ENCODE peak calls at places on chromosomes 16 and 17, in five cellular contexts. C is PC-3, K is uterus, Y is A549, Q is OCI-LY7. M is an unnamed sample.
A peak's percentile ranks its signal among the peaks of the same experiment; 100 is the strongest.

GRCh38 chr17:39939588-39940419 is 12.3 kb downstream of the LRRC3C start:
- DNase-seq in Q (peak; percentile 86), K (peak; percentile 81), Y (peak; percentile 62), C (peak; percentile 24), M (peak; percentile 93)

GRCh38 chr17:10198509-10199249 is at the start of gene GAS7:
- DNase-seq in Q (no peak), Y (no peak), K (peak; percentile 69), C (no peak), M (peak; percentile 78)

GRCh38 chr16:63461248-63461841 is 1425.1 kb upstream of the CDH8 start:
- DNase-seq in K (peak; percentile 27), Q (peak; percentile 45), Y (peak; percentile 38), C (peak; percentile 59), M (peak; percentile 61)

GRCh38 chr17:72520665-72521303 is 400.0 kb downstream of the SOX9 start:
- DNase-seq in C (no peak), Y (no peak), Q (no peak), K (no peak), M (no peak)

GRCh38 chr16:4593069-4593468 is 21.6 kb downstream of the UBALD1 start:
- DNase-seq in K (no peak), Y (no peak), Q (no peak), C (no peak), M (no peak)

GRCh38 chr17:80775863-80776262 is 215.8 kb upstream of the CHMP6 start:
- DNase-seq in Q (no peak), C (no peak), Y (no peak), K (no peak), M (no peak)

GRCh38 chr16:20865420-20866126 is 34.6 kb downstream of the DCUN1D3 start:
- DNase-seq in Y (peak; percentile 35), Q (no peak), K (no peak), C (peak; percentile 14), M (peak; percentile 60)

GRCh38 chr17:43650471-43650870 is 11.3 kb downstream of the MEOX1 start:
- DNase-seq in K (no peak), C (no peak), Y (no peak), Q (no peak), M (no peak)

GRCh38 chr17:50102164-50102991 is 7.2 kb downstream of the PDK2 start:
- DNase-seq in K (no peak), Q (no peak), Y (no peak), C (no peak), M (no peak)

GRCh38 chr17:41695954-41696720 is 7.5 kb downstream of the EIF1 start:
- DNase-seq in Y (peak; percentile 90), C (peak; percentile 73), K (peak; percentile 65), Q (peak; percentile 90), M (peak; percentile 90)

GRCh38 chr17:5362162-5362811 is 57.2 kb downstream of the NUP88 start:
- DNase-seq in K (no peak), C (no peak), Y (no peak), Q (no peak), M (no peak)

GRCh38 chr16:22788190-22788530 is 25.8 kb upstream of the HS3ST2 start:
- DNase-seq in Y (no peak), Q (no peak), C (no peak), K (no peak), M (no peak)

GRCh38 chr16:50505714-50506542 is 42.3 kb upstream of the NKD1 start:
- DNase-seq in K (no peak), C (no peak), Q (no peak), Y (peak; percentile 15), M (no peak)

GRCh38 chr16:79163666-79164377 is 436.7 kb downstream of the MAF start:
- DNase-seq in K (no peak), C (no peak), Q (no peak), Y (no peak), M (no peak)

GRCh38 chr16:89047331-89048086 is 46.1 kb upstream of the ACSF3 start:
- DNase-seq in K (no peak), C (no peak), Y (no peak), Q (no peak), M (no peak)

GRCh38 chr17:63437287-63438091 is 8.6 kb downstream of the CYB561 start:
- DNase-seq in Y (no peak), C (no peak), Q (no peak), K (no peak), M (peak; percentile 53)

GRCh38 chr16:11078812-11079459 is 134.6 kb downstream of the CLEC16A start:
- DNase-seq in Y (no peak), K (peak; percentile 96), C (peak; percentile 36), Q (no peak), M (peak; percentile 88)

GRCh38 chr17:80758793-80759673 is 214.4 kb downstream of the RPTOR start:
- DNase-seq in Q (no peak), K (no peak), C (no peak), Y (no peak), M (peak; percentile 42)

GRCh38 chr17:77783991-77784820 is 174.3 kb upstream of the TNRC6C start:
- DNase-seq in C (no peak), K (no peak), Y (no peak), Q (no peak), M (no peak)

GRCh38 chr16:59126486-59126885 is 392.4 kb upstream of the GOT2 start:
- DNase-seq in C (no peak), K (no peak), Q (no peak), Y (peak; percentile 12), M (no peak)

GRCh38 chr17:17928422-17929386 is 43.5 kb downstream of the TOM1L2 start:
- DNase-seq in C (no peak), Q (no peak), K (no peak), Y (no peak), M (peak; percentile 54)

GRCh38 chr17:80558046-80558445 is 13.4 kb downstream of the RPTOR start:
- DNase-seq in K (no peak), Y (no peak), C (no peak), Q (no peak), M (no peak)

GRCh38 chr16:69329369-69330285 is 761 bp downstream of the PDF start:
- DNase-seq in Q (peak; percentile 59), Y (no peak), C (peak; percentile 14), K (no peak), M (peak; percentile 53)

GRCh38 chr16:8523932-8524331 is 66.4 kb downstream of the TMEM114 start:
- DNase-seq in Q (no peak), K (no peak), Y (no peak), C (no peak), M (no peak)

GRCh38 chr17:82235775-82236141 is 6.9 kb downstream of the SLC16A3 start:
- DNase-seq in Q (no peak), Y (no peak), C (no peak), K (no peak), M (no peak)
- H3K4me1 ChIP-seq in Q (peaks cover 35% of the 10 kb centered on the region), Y (peaks cover 78% of the 10 kb centered on the region), C (peaks cover 63% of the 10 kb centered on the region), K (peaks cover 43% of the 10 kb centered on the region), M (peaks cover 27% of the 10 kb centered on the region)

GRCh38 chr16:85754403-85754802 is 3.5 kb upstream of the C16orf74 start:
- DNase-seq in C (no peak), Q (peak; percentile 78), Y (no peak), K (no peak), M (no peak)
- H3K4me1 ChIP-seq in C (peaks cover 40% of the 10 kb centered on the region), Q (peaks cover 98% of the 10 kb centered on the region), Y (peaks cover 19% of the 10 kb centered on the region), K (peaks cover 12% of the 10 kb centered on the region), M (peaks cover 12% of the 10 kb centered on the region)

GRCh38 chr16:17305694-17306093 is 165.1 kb downstream of the XYLT1 start:
- DNase-seq in K (no peak), Y (no peak), Q (no peak), C (no peak), M (no peak)
- H3K4me1 ChIP-seq in K (peaks cover 5% of the 10 kb centered on the region), Y (no peaks in the 10 kb centered on the region), Q (peaks cover 54% of the 10 kb centered on the region), C (no peaks in the 10 kb centered on the region), M (peaks cover 8% of the 10 kb centered on the region)

DNA sequence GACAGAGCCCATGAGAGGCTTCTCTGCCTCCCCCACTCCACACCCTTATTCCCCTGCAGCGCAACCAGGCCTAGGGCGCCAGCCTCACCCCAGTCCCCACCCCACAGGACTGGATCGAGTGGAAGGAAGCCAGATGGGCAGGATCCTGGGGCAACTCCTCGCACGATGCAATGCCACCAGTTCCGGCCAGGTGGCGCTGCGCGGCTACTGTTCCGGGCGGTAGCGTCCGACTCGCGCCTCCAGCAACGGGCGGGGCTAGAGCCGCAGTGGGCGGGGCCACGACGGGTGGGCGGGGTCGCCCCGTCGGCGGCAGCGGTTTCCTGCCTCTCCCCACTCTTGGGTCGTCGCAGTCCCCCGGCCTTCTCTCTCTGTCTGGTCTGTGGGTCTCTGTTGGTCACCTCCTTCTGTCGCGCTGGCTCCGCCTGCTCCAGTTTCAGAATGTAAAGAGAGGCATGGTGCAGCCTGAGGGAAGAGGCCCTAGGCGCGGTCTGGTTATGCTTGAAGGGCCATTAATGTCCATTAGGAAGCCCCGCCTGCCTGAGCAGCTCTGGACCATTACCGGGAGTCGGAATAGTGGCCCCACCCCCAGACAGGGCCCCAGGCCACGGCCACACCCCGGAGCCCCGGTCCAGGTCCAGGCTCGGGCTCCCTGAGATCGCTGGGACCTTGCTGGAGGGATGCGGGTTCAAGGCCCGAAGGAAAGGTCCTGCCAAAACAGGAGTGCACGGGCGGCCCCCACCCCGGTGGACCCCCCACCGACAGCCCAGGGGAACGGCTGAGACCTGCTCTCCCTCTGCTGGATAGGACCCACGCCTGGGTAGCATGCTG is 3.4 kb upstream of the NHERF2 start:
- DNase-seq in K (peak; percentile 90), Q (peak; percentile 89), C (peak; percentile 89), Y (peak; percentile 92), M (peak; percentile 92)
- H3K4me1 ChIP-seq in K (peaks cover 18% of the 10 kb centered on the region), Q (peaks cover 13% of the 10 kb centered on the region), C (peaks cover 17% of the 10 kb centered on the region), Y (peaks cover 31% of the 10 kb centered on the region), M (no peaks in the 10 kb centered on the region)

M was measured in GM23248.